ENCODE peak calls at places on chromosomes 16 and 17, in five cellular contexts. R is esophagus squamous epithelium, S is NT2/D1, X is fibroblast of lung, N is A549. J is an unnamed sample. For H3K4me1, the result is how much of the 10 kb centered on the place peaks cover.

GRCh38 chr17:55734128-55734781 is 11.6 kb upstream of the TMEM100 start:
- DNase-seq in R (no peak), S (no peak), X (no peak), N (no peak), J (peak)

GRCh38 chr17:78357177-78357586 is 2.7 kb downstream of the SOCS3 start:
- DNase-seq in R (no peak), S (no peak), X (peak), N (no peak), J (no peak)

GRCh38 chr16:54283735-54284318 is 2.8 kb downstream of the IRX3 start:
- DNase-seq in R (no peak), S (no peak), X (no peak), N (no peak), J (peak)

GRCh38 chr16:84451781-84452180 is 52.7 kb downstream of the MEAK7 start:
- DNase-seq in R (no peak), S (no peak), X (no peak), N (no peak), J (no peak)

GRCh38 chr16:14194706-14195105 is 123.6 kb downstream of the MRTFB start:
- DNase-seq in R (no peak), S (no peak), X (no peak), N (no peak), J (no peak)

GRCh38 chr16:27795992-27796614 is 246.2 kb downstream of the KATNIP start:
- DNase-seq in R (no peak), S (peak), X (peak), N (no peak), J (peak)

GRCh38 chr16:12574721-12575120 is 229.0 kb downstream of the CPPED1 start:
- DNase-seq in R (no peak), S (no peak), X (no peak), N (no peak), J (no peak)

GRCh38 chr16:58345574-58346354 is 46.5 kb upstream of the GINS3 start:
- DNase-seq in R (no peak), S (no peak), X (peak), N (no peak), J (peak)

GRCh38 chr16:80738521-80738920 is 65.9 kb downstream of the CDYL2 start:
- DNase-seq in R (no peak), S (no peak), X (no peak), N (no peak), J (no peak)

GRCh38 chr17:57707892-57708291 is 37.2 kb downstream of the CCDC182 start:
- DNase-seq in R (no peak), S (peak), X (peak), N (no peak), J (peak)

GRCh38 chr16:85286066-85286712 is 173.9 kb upstream of the CIBAR2 start:
- DNase-seq in R (no peak), S (no peak), X (peak), N (no peak), J (no peak)

GRCh38 chr17:47695664-47696376 is 1.9 kb downstream of the TBKBP1 start:
- DNase-seq in R (no peak), S (no peak), X (no peak), N (no peak), J (no peak)

GRCh38 chr16:85839681-85840240 is 40.3 kb downstream of the COX4I1 start:
- DNase-seq in R (no peak), S (no peak), X (no peak), N (no peak), J (no peak)

GRCh38 chr16:58018803-58019202 is 6.8 kb upstream of the MMP15 start:
- DNase-seq in R (no peak), S (no peak), X (no peak), N (no peak), J (no peak)

GRCh38 chr16:72050769-72051464 is 3.4 kb upstream of the HP start:
- DNase-seq in R (no peak), S (no peak), X (no peak), N (no peak), J (no peak)

GRCh38 chr17:40614431-40615294 is 33.0 kb downstream of the SMARCE1 start:
- DNase-seq in R (no peak), S (no peak), X (no peak), N (no peak), J (no peak)

GRCh38 chr17:45703348-45703747 is 80.8 kb upstream of the CRHR1 start:
- DNase-seq in R (no peak), S (no peak), X (no peak), N (no peak), J (no peak)

GRCh38 chr16:23145186-23145585 is 4.1 kb downstream of the USP31 start:
- DNase-seq in R (no peak), S (no peak), X (no peak), N (no peak), J (peak)

GRCh38 chr17:82806645-82807044 is 33.2 kb downstream of the ZNF750 start:
- DNase-seq in R (no peak), S (no peak), X (no peak), N (no peak), J (no peak)

GRCh38 chr16:84766978-84767773 is 52.6 kb upstream of the CRISPLD2 start:
- DNase-seq in R (no peak), S (no peak), X (no peak), N (no peak), J (no peak)

GRCh38 chr16:85984947-85985451 is 86.0 kb downstream of the IRF8 start:
- DNase-seq in R (no peak), S (no peak), X (no peak), N (no peak), J (no peak)

GRCh38 chr17:77565166-77565565 is 393.3 kb upstream of the TNRC6C start:
- DNase-seq in R (no peak), S (no peak), X (no peak), N (no peak), J (no peak)

GRCh38 chr16:64914-65255 is 7.5 kb downstream of the RHBDF1 start:
- DNase-seq in R (no peak), S (no peak), X (no peak), N (no peak), J (no peak)

GRCh38 chr17:17809527-17810373 is 27.0 kb downstream of the SREBF1 start:
- DNase-seq in R (no peak), S (no peak), X (peak), N (no peak), J (peak)

GRCh38 chr17:61411944-61412859 is 12.6 kb downstream of the TBX2 start:
- DNase-seq in R (no peak), S (no peak), X (peak), N (peak), J (peak)

GRCh38 chr17:7056386-7056785 is 12.5 kb upstream of the SLC16A11 start:
- DNase-seq in R (no peak), S (no peak), X (no peak), N (no peak), J (no peak)

GRCh38 chr16:1821861-1822611 is 4.6 kb downstream of the HAGH start:
- DNase-seq in R (no peak), S (no peak), X (no peak), N (no peak), J (no peak)

GRCh38 chr17:81844327-81844851 is 9.5 kb upstream of the PPP1R27 start:
- DNase-seq in R (no peak), S (no peak), X (no peak), N (no peak), J (no peak)

GRCh38 chr17:7767425-7768021 is 50.0 kb downstream of the DNAH2 start:
- DNase-seq in R (no peak), S (no peak), X (peak), N (no peak), J (peak)

GRCh38 chr17:20989991-20990855 is 52.6 kb downstream of the USP22 start:
- DNase-seq in R (no peak), S (no peak), X (no peak), N (no peak), J (no peak)

GRCh38 chr16:52812945-52813556 is 239.6 kb downstream of the CHD9NB start:
- DNase-seq in R (no peak), S (no peak), X (peak), N (peak), J (peak)

GRCh38 chr16:26645629-26646028 is 421.1 kb upstream of the C16orf82 start:
- DNase-seq in R (no peak), S (peak), X (no peak), N (no peak), J (peak)

GRCh38 chr16:3045758-3046505 is 429 bp upstream of the MMP25 start:
- DNase-seq in R (no peak), S (no peak), X (no peak), N (no peak), J (no peak)

GRCh38 chr17:82497483-82498405 is 21.8 kb upstream of the FOXK2 start:
- DNase-seq in R (no peak), S (no peak), X (peak), N (no peak), J (peak)

GRCh38 chr17:55746466-55746865 is 4.4 kb upstream of the PCTP start:
- DNase-seq in R (no peak), S (no peak), X (no peak), N (no peak), J (no peak)

GRCh38 chr16:7330709-7331108 is 1.9 kb upstream of the RBFOX1 start:
- DNase-seq in R (no peak), S (no peak), X (no peak), N (no peak), J (no peak)

GRCh38 chr17:9443811-9444210 is 131.8 kb downstream of the STX8 start:
- DNase-seq in R (no peak), S (no peak), X (no peak), N (no peak), J (no peak)

GRCh38 chr17:49457564-49458535 is 37.2 kb upstream of the NGFR start:
- DNase-seq in R (no peak), S (no peak), X (no peak), N (no peak), J (no peak)

GRCh38 chr16:89374393-89374948 is 115.9 kb downstream of the ANKRD11 start:
- DNase-seq in R (no peak), S (no peak), X (peak), N (no peak), J (no peak)
- H3K4me1 ChIP-seq in R (under half), S (under half), X (under half), N (under half), J (under half)

DNA sequence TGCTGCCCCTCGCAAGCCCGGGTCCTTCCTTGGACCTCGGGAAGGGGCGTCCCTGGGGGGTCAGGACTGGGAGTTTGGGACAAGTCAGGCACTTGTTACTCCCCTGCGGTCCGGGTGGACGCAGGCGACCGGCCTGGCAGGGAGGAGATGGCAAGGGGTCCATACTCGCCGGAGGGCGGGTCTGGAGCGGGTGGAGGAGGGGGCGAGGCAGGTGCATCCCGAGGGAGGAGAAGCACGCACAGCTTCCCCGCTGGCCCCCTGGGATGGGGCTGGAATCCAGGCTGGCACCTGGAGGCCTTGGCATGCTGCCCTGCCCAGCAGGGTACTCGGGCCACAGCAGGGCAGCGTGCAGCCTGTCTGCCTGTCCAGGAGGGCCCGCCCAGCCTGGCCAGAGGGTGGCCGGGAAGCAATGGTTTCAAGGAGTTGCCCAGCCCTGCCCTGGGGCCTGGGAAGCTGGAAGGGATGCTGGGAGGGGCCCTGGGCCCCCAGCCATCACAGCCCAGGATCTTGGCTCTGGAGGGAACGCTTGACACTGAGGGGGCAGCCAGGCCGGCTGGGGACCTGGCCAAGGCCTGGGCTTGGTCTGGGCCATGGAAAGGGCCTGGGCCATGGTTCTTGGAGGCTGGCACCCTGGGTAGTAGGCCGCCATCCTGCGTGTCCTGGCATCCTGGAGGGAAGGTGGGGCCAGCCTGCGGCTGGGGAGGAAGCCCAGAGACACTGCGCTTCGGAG is 1.0 kb downstream of the GLIS2 start:
- DNase-seq in R (no peak), S (no peak), X (peak), N (no peak), J (no peak)
- H3K4me1 ChIP-seq in R (half or more), S (under half), X (under half), N (half or more), J (under half)

GRCh38 chr16:67459858-67460144 is 21.2 kb downstream of the ATP6V0D1 start:
- DNase-seq in R (no peak), S (no peak), X (no peak), N (no peak), J (no peak)
- H3K4me1 ChIP-seq in R (half or more), S (under half), X (under half), N (under half), J (under half)

GRCh38 chr17:67258836-67259468 is 14.0 kb upstream of the HELZ start:
- DNase-seq in R (no peak), S (no peak), X (no peak), N (no peak), J (no peak)
- H3K4me1 ChIP-seq in R (under half), S (under half), X (under half), N (under half), J (under half)

GRCh38 chr16:70694088-70694487 is 8.2 kb upstream of the MTSS2 start:
- DNase-seq in R (no peak), S (peak), X (peak), N (peak), J (no peak)
- H3K4me1 ChIP-seq in R (half or more), S (under half), X (half or more), N (half or more), J (under half)

GRCh38 chr16:74561626-74562025 is 45.3 kb downstream of the GLG1 start:
- DNase-seq in R (no peak), S (no peak), X (no peak), N (no peak), J (no peak)
- H3K4me1 ChIP-seq in R (under half), S (under half), X (under half), N (under half), J (half or more)

GRCh38 chr17:42248351-42249179 is 27.6 kb downstream of the STAT5B start:
- DNase-seq in R (peak), S (no peak), X (peak), N (no peak), J (no peak)
- H3K4me1 ChIP-seq in R (under half), S (under half), X (under half), N (under half), J (under half)

DNA sequence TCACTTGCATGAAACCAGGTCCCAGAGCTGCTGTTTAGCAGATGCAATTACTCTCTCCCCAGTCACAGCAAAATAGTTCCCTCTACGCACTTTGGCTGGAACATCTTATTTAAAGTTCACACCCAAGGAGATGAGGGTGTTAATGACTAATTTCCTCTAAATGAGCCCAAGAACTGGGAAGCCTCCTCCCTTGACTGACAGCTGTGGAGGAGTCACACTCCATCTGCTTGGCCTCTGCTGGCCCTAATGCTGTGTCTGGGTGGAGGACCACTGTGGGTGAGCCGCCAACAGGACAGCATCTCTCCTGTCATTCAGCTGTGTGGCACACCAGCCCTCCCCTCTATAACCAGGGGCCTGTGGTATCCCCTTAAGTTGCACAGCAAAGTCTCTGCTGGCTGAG is 115.4 kb downstream of the SHISA6 start:
- DNase-seq in R (no peak), S (no peak), X (no peak), N (no peak), J (peak)
- H3K4me1 ChIP-seq in R (under half), S (under half), X (under half), N (under half), J (under half)

GRCh38 chr17:76536511-76537287 is 810 bp downstream of the CYGB start:
- DNase-seq in R (no peak), S (no peak), X (no peak), N (no peak), J (no peak)
- H3K4me1 ChIP-seq in R (under half), S (under half), X (under half), N (under half), J (under half)

GRCh38 chr17:50668838-50669581 is 34.3 kb downstream of the ABCC3 start:
- DNase-seq in R (no peak), S (no peak), X (no peak), N (no peak), J (no peak)
- H3K4me1 ChIP-seq in R (under half), S (under half), X (under half), N (half or more), J (under half)

J was measured in A673.